ENCODE peak calls at places on chromosomes 2 and 18, in four cellular contexts. R is BE2C, U is ovary, H is epithelial cell of esophagus. J is an unnamed sample.

GRCh38 chr2:219633276-219634065 is 6.0 kb downstream of the SLC4A3 start:
- DNase-seq in R (no peak), U (no peak), H (no peak), J (no peak)

GRCh38 chr2:178057179-178057578 is 15.4 kb downstream of the PDE11A start:
- DNase-seq in R (no peak), U (no peak), H (no peak), J (no peak)

GRCh38 chr2:238139141-238139840 is 823 bp downstream of the KLHL30 start:
- DNase-seq in R (no peak), U (no peak), H (no peak), J (no peak)

GRCh38 chr18:78857252-78858150 is 122.1 kb upstream of the SALL3 start:
- DNase-seq in R (no peak), U (no peak), H (no peak), J (no peak)

GRCh38 chr2:52611757-52612156 is 1155.8 kb upstream of the CHAC2 start:
- DNase-seq in R (no peak), U (no peak), H (no peak), J (no peak)

GRCh38 chr2:126784045-126784444 is 114.6 kb upstream of the TEX51 start:
- DNase-seq in R (no peak), U (no peak), H (no peak), J (no peak)

GRCh38 chr18:60066576-60066975 is 166.8 kb downstream of the PMAIP1 start:
- DNase-seq in R (no peak), U (no peak), H (no peak), J (no peak)

GRCh38 chr2:210128961-210129360 is 42.2 kb downstream of the KANSL1L start:
- DNase-seq in R (no peak), U (no peak), H (peak), J (no peak)

GRCh38 chr2:166762746-166763145 is 125.5 kb upstream of the XIRP2 start:
- DNase-seq in R (no peak), U (no peak), H (no peak), J (no peak)

GRCh38 chr18:36638224-36638623 is 190.6 kb downstream of the TPGS2 start:
- DNase-seq in R (no peak), U (no peak), H (no peak), J (no peak)

GRCh38 chr2:30373881-30374302 is 73.2 kb upstream of the LCLAT1 start:
- DNase-seq in R (no peak), U (no peak), H (peak), J (no peak)

GRCh38 chr2:144645055-144645778 is 125.3 kb upstream of the ZEB2 start:
- DNase-seq in R (no peak), U (no peak), H (no peak), J (no peak)

GRCh38 chr2:7292154-7292553 is 374.9 kb downstream of the RNF144A start:
- DNase-seq in R (no peak), U (no peak), H (no peak), J (no peak)

GRCh38 chr18:28284132-28284531 is 107.2 kb upstream of the CDH2 start:
- DNase-seq in R (no peak), U (no peak), H (peak), J (no peak)

GRCh38 chr2:101956465-101957030 is 35.2 kb upstream of the IL1R2 start:
- DNase-seq in R (no peak), U (no peak), H (no peak), J (no peak)

GRCh38 chr2:98559581-98559980 is 48.7 kb downstream of the COA5 start:
- DNase-seq in R (no peak), U (no peak), H (no peak), J (no peak)

J was measured in uterus.